ENCODE peak calls at places on chromosomes 12 and 14, in seven cellular contexts. K, G, X, F, O, J and M are unnamed samples.

GRCh38 chr14:89673499-89674225 is 256.6 kb upstream of the FOXN3 start:
- DNase-seq in K (peak), X (no peak), J (no peak), O (no peak), G (no peak), F (no peak), M (no peak)

GRCh38 chr12:25796523-25797000 is 161.9 kb upstream of the RASSF8 start:
- DNase-seq in X (no peak), K (peak), G (no peak), F (no peak), J (no peak), O (no peak), M (no peak)

GRCh38 chr12:113118142-113118541 is 17.4 kb downstream of the RASAL1 start:
- DNase-seq in J (no peak), O (no peak), F (no peak), G (no peak), K (no peak), X (no peak), M (no peak)

GRCh38 chr14:72737560-72737943 is 156.3 kb downstream of the DPF3 start:
- DNase-seq in K (no peak), J (no peak), O (no peak), G (no peak), X (no peak), F (no peak), M (no peak)

GRCh38 chr12:117061555-117062079 is 37.6 kb downstream of the TESC start:
- DNase-seq in G (no peak), K (no peak), O (no peak), F (no peak), J (no peak), X (no peak), M (no peak)

GRCh38 chr12:14841761-14842160 is 1.6 kb downstream of the ART4 start:
- DNase-seq in J (no peak), F (peak), X (no peak), O (no peak), K (peak), G (peak), M (no peak)

GRCh38 chr14:99575043-99576023 is 28.7 kb downstream of the CCDC85C start:
- DNase-seq in F (peak), X (no peak), O (peak), K (peak), J (no peak), G (peak), M (no peak)

GRCh38 chr12:6533653-6534157 is 612 bp upstream of the GAPDH start:
- DNase-seq in J (peak), K (peak), O (peak), G (peak), F (peak), X (peak), M (peak)

GRCh38 chr12:67991158-67991557 is 1.9 kb downstream of the IFNG-AS1 start:
- DNase-seq in O (no peak), K (no peak), X (no peak), J (peak), F (no peak), G (no peak), M (no peak)

GRCh38 chr12:12408265-12408690 is 51.4 kb downstream of the BORCS5 start:
- DNase-seq in F (no peak), J (no peak), K (no peak), G (no peak), O (no peak), X (no peak), M (no peak)

GRCh38 chr14:29536886-29537511 is 390.6 kb downstream of the PRKD1 start:
- DNase-seq in O (no peak), X (no peak), J (no peak), F (peak), G (no peak), K (peak), M (no peak)

GRCh38 chr14:77347746-77348145 is 26.9 kb downstream of the GSTZ1 start:
- DNase-seq in G (no peak), K (no peak), J (no peak), O (no peak), X (no peak), F (no peak), M (no peak)

GRCh38 chr14:74538411-74539391 is 45.1 kb downstream of the ISCA2 start:
- DNase-seq in O (no peak), F (no peak), J (no peak), X (no peak), G (no peak), K (no peak), M (no peak)

GRCh38 chr12:69687390-69687789 is 11.7 kb downstream of the BEST3 start:
- DNase-seq in O (no peak), K (no peak), G (no peak), J (no peak), F (no peak), X (no peak), M (no peak)

GRCh38 chr14:69424139-69424923 is 25.8 kb downstream of the SLC39A9 start:
- DNase-seq in F (no peak), J (no peak), X (no peak), G (no peak), O (no peak), K (peak), M (no peak)

GRCh38 chr14:21840765-21841164 is 167.1 kb upstream of the OR4E1 start:
- DNase-seq in J (no peak), G (no peak), X (no peak), K (peak), F (no peak), O (no peak), M (no peak)

GRCh38 chr12:117809509-117809908 is 159.3 kb downstream of the KSR2 start:
- DNase-seq in O (no peak), G (no peak), J (no peak), X (no peak), F (no peak), K (no peak), M (no peak)

GRCh38 chr14:70709726-70710382 is 68.1 kb downstream of the TTC9 start:
- DNase-seq in X (no peak), K (peak), F (no peak), O (no peak), G (no peak), J (no peak), M (no peak)

GRCh38 chr14:86481105-86481504 is 951.2 kb downstream of the FLRT2 start:
- DNase-seq in K (no peak), O (no peak), J (no peak), F (peak), X (no peak), G (no peak), M (no peak)

GRCh38 chr12:29270001-29270400 is 111.0 kb downstream of the ERGIC2 start:
- DNase-seq in F (no peak), G (no peak), X (no peak), O (no peak), K (no peak), J (no peak), M (no peak)

GRCh38 chr12:18443768-18444437 is 182.6 kb downstream of the PIK3C2G start:
- DNase-seq in X (no peak), F (no peak), K (peak), G (no peak), O (no peak), J (no peak), M (no peak)

GRCh38 chr12:58342736-58343135 is 401.4 kb downstream of the ATP23 start:
- DNase-seq in X (no peak), G (no peak), J (no peak), K (no peak), F (no peak), O (no peak), M (no peak)

GRCh38 chr12:74152370-74152769 is 385.3 kb upstream of the ATXN7L3B start:
- DNase-seq in J (no peak), G (no peak), F (no peak), O (no peak), X (no peak), K (no peak), M (no peak)

GRCh38 chr12:6266431-6267006 is 44.0 kb upstream of the PLEKHG6 start:
- DNase-seq in G (no peak), O (peak), K (no peak), J (no peak), X (no peak), F (no peak), M (no peak)

GRCh38 chr14:85475113-85475512 is 54.8 kb upstream of the FLRT2 start:
- DNase-seq in K (no peak), F (no peak), J (no peak), G (no peak), O (no peak), X (no peak), M (no peak)

GRCh38 chr14:76784881-76785280 is 23.6 kb downstream of the VASH1 start:
- DNase-seq in K (peak), J (peak), X (peak), G (peak), O (peak), F (peak), M (peak)

GRCh38 chr12:10771132-10771733 is 31.2 kb downstream of the TAS2R7 start:
- DNase-seq in O (no peak), J (no peak), G (no peak), F (peak), X (peak), K (peak), M (peak)

GRCh38 chr14:63308723-63309317 is 9.9 kb downstream of the GPHB5 start:
- DNase-seq in O (no peak), K (peak), J (peak), F (no peak), G (no peak), X (no peak), M (no peak)

GRCh38 chr14:34356267-34356660 is 105.8 kb downstream of the SPTSSA start:
- DNase-seq in O (no peak), G (no peak), F (no peak), J (no peak), K (no peak), X (no peak), M (no peak)

GRCh38 chr14:24366664-24367505 is 1.1 kb upstream of the NFATC4 start:
- DNase-seq in O (peak), G (peak), X (peak), J (peak), F (peak), K (peak), M (peak)

GRCh38 chr14:67241416-67242362 is at the start of gene PALS1:
- DNase-seq in O (no peak), J (peak), G (no peak), F (peak), K (peak), X (peak), M (no peak)

GRCh38 chr12:26239508-26240328 is 44.3 kb downstream of the SSPN start:
- DNase-seq in F (peak), J (no peak), G (peak), X (peak), K (peak), O (no peak), M (no peak)

GRCh38 chr14:77097006-77097688 is 911 bp upstream of the CIPC start:
- DNase-seq in J (no peak), O (no peak), X (no peak), G (no peak), K (peak), F (peak), M (no peak)

GRCh38 chr14:89249296-89249565 is 167.8 kb downstream of the FOXN3 start:
- DNase-seq in X (no peak), J (no peak), G (no peak), F (peak), K (peak), O (no peak), M (no peak)

GRCh38 chr12:120093592-120094355 is 22.8 kb downstream of the RAB35 start:
- DNase-seq in J (no peak), K (no peak), F (no peak), G (no peak), O (no peak), X (no peak), M (no peak)

GRCh38 chr12:54225666-54226065 is 36.9 kb upstream of the SMUG1 start:
- DNase-seq in F (no peak), O (no peak), X (no peak), J (no peak), G (no peak), K (no peak), M (no peak)

GRCh38 chr12:12527820-12528296 is 34.8 kb downstream of the DUSP16 start:
- DNase-seq in J (no peak), K (no peak), F (no peak), X (no peak), O (no peak), G (no peak), M (no peak)

GRCh38 chr12:72011374-72011773 is 72.7 kb downstream of the TPH2 start:
- DNase-seq in K (no peak), J (no peak), O (no peak), X (no peak), F (no peak), G (no peak), M (no peak)